ENCODE peak calls at places on chromosomes 3 and 15, in five cellular contexts. One of them, this sample, is unnamed.

GRCh38 chr15:95499397-95499796 is 831.1 kb upstream of the NR2F2 start:
- DNase-seq in G401: no peak
- DNase-seq in HTR-8/SVneo: no peak
- DNase-seq in stimulated activated CD4-positive, alpha-beta T cell treated with anti-CD3 and anti-CD28 coated beads, Interleukin-15, amount 100 ng/mL, for 1 hour: no peak
- DNase-seq in thoracic aorta: no peak
- DNase-seq in this sample: no peak

GRCh38 chr15:47586653-47587224 is 130.6 kb upstream of the SEMA6D start:
- DNase-seq in G401: no peak
- DNase-seq in HTR-8/SVneo: no peak
- DNase-seq in stimulated activated CD4-positive, alpha-beta T cell treated with anti-CD3 and anti-CD28 coated beads, Interleukin-15, amount 100 ng/mL, for 1 hour: no peak
- DNase-seq in thoracic aorta: no peak
- DNase-seq in this sample: no peak

GRCh38 chr3:102460579-102460978 is 25.8 kb downstream of the ZPLD1 start:
- DNase-seq in G401: no peak
- DNase-seq in HTR-8/SVneo: no peak
- DNase-seq in stimulated activated CD4-positive, alpha-beta T cell treated with anti-CD3 and anti-CD28 coated beads, Interleukin-15, amount 100 ng/mL, for 1 hour: no peak
- DNase-seq in thoracic aorta: no peak
- DNase-seq in this sample: no peak

GRCh38 chr3:40780341-40780800 is 255.6 kb downstream of the ZNF621 start:
- DNase-seq in G401: peak
- DNase-seq in HTR-8/SVneo: no peak
- DNase-seq in stimulated activated CD4-positive, alpha-beta T cell treated with anti-CD3 and anti-CD28 coated beads, Interleukin-15, amount 100 ng/mL, for 1 hour: no peak
- DNase-seq in thoracic aorta: peak
- DNase-seq in this sample: no peak

GRCh38 chr3:185401319-185401955 is 38.5 kb downstream of the MAP3K13 start:
- DNase-seq in G401: no peak
- DNase-seq in HTR-8/SVneo: no peak
- DNase-seq in stimulated activated CD4-positive, alpha-beta T cell treated with anti-CD3 and anti-CD28 coated beads, Interleukin-15, amount 100 ng/mL, for 1 hour: no peak
- DNase-seq in thoracic aorta: no peak
- DNase-seq in this sample: no peak

GRCh38 chr3:57164217-57164605 is 942 bp downstream of the IL17RD start:
- DNase-seq in G401: no peak
- DNase-seq in HTR-8/SVneo: no peak
- DNase-seq in stimulated activated CD4-positive, alpha-beta T cell treated with anti-CD3 and anti-CD28 coated beads, Interleukin-15, amount 100 ng/mL, for 1 hour: no peak
- DNase-seq in thoracic aorta: no peak
- DNase-seq in this sample: no peak

GRCh38 chr3:82329300-82329699 is 567.9 kb upstream of the GBE1 start:
- DNase-seq in G401: no peak
- DNase-seq in HTR-8/SVneo: no peak
- DNase-seq in stimulated activated CD4-positive, alpha-beta T cell treated with anti-CD3 and anti-CD28 coated beads, Interleukin-15, amount 100 ng/mL, for 1 hour: no peak
- DNase-seq in thoracic aorta: no peak
- DNase-seq in this sample: no peak

GRCh38 chr3:132285620-132285945 is 31.6 kb upstream of the ACP3 start:
- DNase-seq in G401: no peak
- DNase-seq in HTR-8/SVneo: no peak
- DNase-seq in stimulated activated CD4-positive, alpha-beta T cell treated with anti-CD3 and anti-CD28 coated beads, Interleukin-15, amount 100 ng/mL, for 1 hour: no peak
- DNase-seq in thoracic aorta: no peak
- DNase-seq in this sample: no peak

GRCh38 chr3:58049143-58049785 is 41.0 kb downstream of the FLNB start:
- DNase-seq in G401: peak
- DNase-seq in HTR-8/SVneo: peak
- DNase-seq in stimulated activated CD4-positive, alpha-beta T cell treated with anti-CD3 and anti-CD28 coated beads, Interleukin-15, amount 100 ng/mL, for 1 hour: no peak
- DNase-seq in thoracic aorta: no peak
- DNase-seq in this sample: peak

GRCh38 chr15:62981071-62981470 is 61.5 kb upstream of the TPM1 start:
- DNase-seq in G401: no peak
- DNase-seq in HTR-8/SVneo: no peak
- DNase-seq in stimulated activated CD4-positive, alpha-beta T cell treated with anti-CD3 and anti-CD28 coated beads, Interleukin-15, amount 100 ng/mL, for 1 hour: no peak
- DNase-seq in thoracic aorta: no peak
- DNase-seq in this sample: no peak

GRCh38 chr3:124802054-124802698 is 71.9 kb downstream of the UMPS start:
- DNase-seq in G401: no peak
- DNase-seq in HTR-8/SVneo: no peak
- DNase-seq in stimulated activated CD4-positive, alpha-beta T cell treated with anti-CD3 and anti-CD28 coated beads, Interleukin-15, amount 100 ng/mL, for 1 hour: no peak
- DNase-seq in thoracic aorta: no peak
- DNase-seq in this sample: no peak

GRCh38 chr3:177764377-177764912 is 567.2 kb upstream of the TBL1XR1 start:
- DNase-seq in G401: no peak
- DNase-seq in HTR-8/SVneo: no peak
- DNase-seq in stimulated activated CD4-positive, alpha-beta T cell treated with anti-CD3 and anti-CD28 coated beads, Interleukin-15, amount 100 ng/mL, for 1 hour: no peak
- DNase-seq in thoracic aorta: no peak
- DNase-seq in this sample: no peak

GRCh38 chr15:78715930-78716329 is 74.9 kb upstream of the CHRNB4 start:
- DNase-seq in G401: no peak
- DNase-seq in HTR-8/SVneo: no peak
- DNase-seq in stimulated activated CD4-positive, alpha-beta T cell treated with anti-CD3 and anti-CD28 coated beads, Interleukin-15, amount 100 ng/mL, for 1 hour: no peak
- DNase-seq in thoracic aorta: no peak
- DNase-seq in this sample: no peak

GRCh38 chr3:112042842-112043280 is 8.3 kb downstream of the TMPRSS7 start:
- DNase-seq in G401: no peak
- DNase-seq in HTR-8/SVneo: no peak
- DNase-seq in stimulated activated CD4-positive, alpha-beta T cell treated with anti-CD3 and anti-CD28 coated beads, Interleukin-15, amount 100 ng/mL, for 1 hour: no peak
- DNase-seq in thoracic aorta: no peak
- DNase-seq in this sample: no peak

GRCh38 chr3:122754867-122755835 is 38.5 kb downstream of the HSPBAP1 start:
- DNase-seq in G401: peak
- DNase-seq in HTR-8/SVneo: peak
- DNase-seq in stimulated activated CD4-positive, alpha-beta T cell treated with anti-CD3 and anti-CD28 coated beads, Interleukin-15, amount 100 ng/mL, for 1 hour: no peak
- DNase-seq in thoracic aorta: no peak
- DNase-seq in this sample: peak

GRCh38 chr3:61158152-61158551 is 93.1 kb downstream of the FHIT start:
- DNase-seq in G401: no peak
- DNase-seq in HTR-8/SVneo: no peak
- DNase-seq in stimulated activated CD4-positive, alpha-beta T cell treated with anti-CD3 and anti-CD28 coated beads, Interleukin-15, amount 100 ng/mL, for 1 hour: no peak
- DNase-seq in thoracic aorta: no peak
- DNase-seq in this sample: no peak

GRCh38 chr15:96331942-96332853 is 1.7 kb downstream of the NR2F2 start:
- DNase-seq in G401: peak
- DNase-seq in HTR-8/SVneo: no peak
- DNase-seq in stimulated activated CD4-positive, alpha-beta T cell treated with anti-CD3 and anti-CD28 coated beads, Interleukin-15, amount 100 ng/mL, for 1 hour: no peak
- DNase-seq in thoracic aorta: no peak
- DNase-seq in this sample: no peak

GRCh38 chr15:67280217-67280616 is 25.6 kb downstream of the IQCH start:
- DNase-seq in G401: no peak
- DNase-seq in HTR-8/SVneo: no peak
- DNase-seq in stimulated activated CD4-positive, alpha-beta T cell treated with anti-CD3 and anti-CD28 coated beads, Interleukin-15, amount 100 ng/mL, for 1 hour: no peak
- DNase-seq in thoracic aorta: no peak
- DNase-seq in this sample: no peak

GRCh38 chr3:184339016-184339415 is 1.6 kb downstream of the FAM131A start:
- DNase-seq in G401: peak
- DNase-seq in HTR-8/SVneo: no peak
- DNase-seq in stimulated activated CD4-positive, alpha-beta T cell treated with anti-CD3 and anti-CD28 coated beads, Interleukin-15, amount 100 ng/mL, for 1 hour: no peak
- DNase-seq in thoracic aorta: no peak
- DNase-seq in this sample: no peak

GRCh38 chr15:60620707-60621106 is 141.8 kb upstream of the ICE2 start:
- DNase-seq in G401: no peak
- DNase-seq in HTR-8/SVneo: no peak
- DNase-seq in stimulated activated CD4-positive, alpha-beta T cell treated with anti-CD3 and anti-CD28 coated beads, Interleukin-15, amount 100 ng/mL, for 1 hour: no peak
- DNase-seq in thoracic aorta: peak
- DNase-seq in this sample: no peak

GRCh38 chr3:45688194-45688881 is 858 bp upstream of the SACM1L start:
- DNase-seq in G401: peak
- DNase-seq in HTR-8/SVneo: peak
- DNase-seq in stimulated activated CD4-positive, alpha-beta T cell treated with anti-CD3 and anti-CD28 coated beads, Interleukin-15, amount 100 ng/mL, for 1 hour: no peak
- DNase-seq in thoracic aorta: no peak
- DNase-seq in this sample: no peak

GRCh38 chr3:86410587-86410986 is 580.4 kb downstream of the VGLL3 start:
- DNase-seq in G401: no peak
- DNase-seq in HTR-8/SVneo: no peak
- DNase-seq in stimulated activated CD4-positive, alpha-beta T cell treated with anti-CD3 and anti-CD28 coated beads, Interleukin-15, amount 100 ng/mL, for 1 hour: no peak
- DNase-seq in thoracic aorta: no peak
- DNase-seq in this sample: no peak

GRCh38 chr15:50964075-50964474 is 55.6 kb downstream of the AP4E1 start:
- DNase-seq in G401: no peak
- DNase-seq in HTR-8/SVneo: no peak
- DNase-seq in stimulated activated CD4-positive, alpha-beta T cell treated with anti-CD3 and anti-CD28 coated beads, Interleukin-15, amount 100 ng/mL, for 1 hour: no peak
- DNase-seq in thoracic aorta: no peak
- DNase-seq in this sample: no peak

GRCh38 chr15:62792960-62793758 is 249.4 kb upstream of the TPM1 start:
- DNase-seq in G401: no peak
- DNase-seq in HTR-8/SVneo: no peak
- DNase-seq in stimulated activated CD4-positive, alpha-beta T cell treated with anti-CD3 and anti-CD28 coated beads, Interleukin-15, amount 100 ng/mL, for 1 hour: no peak
- DNase-seq in thoracic aorta: no peak
- DNase-seq in this sample: no peak

GRCh38 chr3:157527471-157527881 is 24.3 kb upstream of the VEPH1 start:
- DNase-seq in G401: no peak
- DNase-seq in HTR-8/SVneo: no peak
- DNase-seq in stimulated activated CD4-positive, alpha-beta T cell treated with anti-CD3 and anti-CD28 coated beads, Interleukin-15, amount 100 ng/mL, for 1 hour: no peak
- DNase-seq in thoracic aorta: no peak
- DNase-seq in this sample: no peak

GRCh38 chr15:73488698-73489097 is 45.7 kb downstream of the REC114 start:
- DNase-seq in G401: no peak
- DNase-seq in HTR-8/SVneo: no peak
- DNase-seq in stimulated activated CD4-positive, alpha-beta T cell treated with anti-CD3 and anti-CD28 coated beads, Interleukin-15, amount 100 ng/mL, for 1 hour: no peak
- DNase-seq in thoracic aorta: no peak
- DNase-seq in this sample: no peak

GRCh38 chr3:129184396-129184656 is 630 bp upstream of the CNBP start:
- DNase-seq in G401: no peak
- DNase-seq in HTR-8/SVneo: no peak
- DNase-seq in stimulated activated CD4-positive, alpha-beta T cell treated with anti-CD3 and anti-CD28 coated beads, Interleukin-15, amount 100 ng/mL, for 1 hour: no peak
- DNase-seq in thoracic aorta: no peak
- DNase-seq in this sample: no peak

GRCh38 chr3:120608506-120608905 is 12.4 kb downstream of the NDUFB4 start:
- DNase-seq in G401: peak
- DNase-seq in HTR-8/SVneo: no peak
- DNase-seq in stimulated activated CD4-positive, alpha-beta T cell treated with anti-CD3 and anti-CD28 coated beads, Interleukin-15, amount 100 ng/mL, for 1 hour: no peak
- DNase-seq in thoracic aorta: no peak
- DNase-seq in this sample: no peak

This sample was measured in PC-9.